ENCODE peak calls at places on chromosomes 6 and 20, in six cellular contexts. C is GM12878, F is HepG2, A is K562, T is H1, X is GM12891. L is an unnamed sample.

GRCh38 chr6:162123797-162124196 is 603.8 kb downstream of the PRKN start:
- DNase-seq in C (no peak), F (no peak), A (no peak), T (no peak), X (no peak), L (no peak)

GRCh38 chr6:7261030-7261841 is 51.8 kb downstream of the SSR1 start:
- DNase-seq in C (no peak), F (peak; percentile 96), A (peak; percentile 85), T (peak; percentile 82), X (peak; percentile 72), L (peak; percentile 74)

GRCh38 chr6:47016916-47017315 is 25.2 kb downstream of the ADGRF1 start:
- DNase-seq in C (no peak), F (no peak), A (no peak), T (no peak), X (no peak), L (no peak)

GRCh38 chr6:129920103-129920798 is 59.1 kb upstream of the TMEM244 start:
- DNase-seq in C (no peak), F (no peak), A (no peak), T (no peak), X (no peak), L (no peak)

GRCh38 chr6:141848029-141848890 is 284.5 kb upstream of the GJE1 start:
- DNase-seq in C (no peak), F (no peak), A (no peak), T (no peak), X (no peak), L (no peak)

GRCh38 chr20:43926287-43926686 is 11.6 kb downstream of the TOX2 start:
- DNase-seq in C (no peak), F (no peak), A (no peak), T (no peak), X (no peak), L (no peak)

GRCh38 chr6:7846971-7847818 is 63.4 kb downstream of the TXNDC5 start:
- DNase-seq in C (no peak), F (no peak), A (no peak), T (no peak), X (no peak), L (no peak)

GRCh38 chr20:40009542-40009941 is 679.5 kb downstream of the MAFB start:
- DNase-seq in C (no peak), F (no peak), A (no peak), T (no peak), X (no peak), L (no peak)

GRCh38 chr20:36092424-36093024 is 62.0 kb upstream of the EPB41L1 start:
- DNase-seq in C (no peak), F (no peak), A (peak; percentile 77), T (no peak), X (peak; percentile 39), L (no peak)

GRCh38 chr6:111427341-111428116 is 55.5 kb downstream of the REV3L start:
- DNase-seq in C (peak; percentile 54), F (peak; percentile 85), A (no peak), T (no peak), X (no peak), L (no peak)

GRCh38 chr6:124879110-124879991 is 82.9 kb upstream of the RNF217 start:
- DNase-seq in C (no peak), F (no peak), A (no peak), T (no peak), X (no peak), L (no peak)

GRCh38 chr6:108942556-108943492 is 94.6 kb downstream of the ARMC2 start:
- DNase-seq in C (no peak), F (no peak), A (no peak), T (no peak), X (no peak), L (no peak)

GRCh38 chr6:9540534-9541126 is 874.2 kb downstream of the TFAP2A start:
- DNase-seq in C (no peak), F (peak; percentile 20), A (peak; percentile 46), T (no peak), X (peak; percentile 7), L (no peak)

DNA sequence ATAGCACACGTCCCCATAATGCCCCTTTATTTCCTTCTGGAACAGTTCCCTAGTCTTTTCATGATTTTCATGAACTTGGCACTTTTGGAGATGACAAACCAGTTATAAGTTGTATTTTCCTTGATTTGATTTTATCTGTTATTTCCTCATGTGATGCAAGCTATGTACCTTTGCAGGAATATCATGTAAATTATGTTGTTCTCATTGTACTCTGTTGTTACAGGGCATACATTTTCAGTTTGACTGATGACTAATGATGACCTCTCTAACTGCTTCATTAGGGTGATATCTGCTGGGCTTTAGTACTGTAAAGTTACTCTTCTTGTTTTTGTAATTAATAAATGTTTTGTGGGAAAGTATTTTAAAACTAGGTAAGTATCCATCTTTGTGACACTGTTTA is 147.3 kb downstream of the ZFAND3 start:
- DNase-seq in C (no peak), F (no peak), A (no peak), T (no peak), X (no peak), L (no peak)
- TF ChIP-seq POLR2A in C (no peak), F (no peak), A (no peak), T (no peak), X (no peak), L (no peak)

DNA sequence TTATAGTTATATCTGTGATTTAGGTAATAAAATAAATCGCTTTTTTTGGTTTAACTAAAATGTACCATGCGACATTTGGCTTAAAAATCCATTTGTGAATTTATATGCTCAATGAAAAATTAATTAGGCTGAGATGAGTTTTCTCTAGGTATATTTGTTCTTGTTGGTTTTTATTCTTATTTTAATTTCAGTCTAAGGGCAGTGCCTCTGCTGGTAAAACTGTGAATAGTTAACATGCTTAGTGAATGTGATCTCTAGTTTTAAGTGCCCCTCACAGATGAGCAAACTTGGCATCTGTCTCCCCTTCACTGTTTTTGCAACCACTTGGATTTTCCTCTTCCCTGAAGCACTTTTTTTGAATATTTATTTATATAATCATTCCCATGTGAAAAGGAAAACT is 822.7 kb downstream of the GRIK2 start:
- DNase-seq in C (no peak), F (no peak), A (no peak), T (no peak), X (no peak), L (no peak)
- TF ChIP-seq TAF1 in C (no peak), F (no peak), A (no peak), T (no peak), X (no peak), L (no peak)

GRCh38 chr20:25233016-25233772 is 14.7 kb upstream of the PYGB start:
- DNase-seq in C (no peak), F (peak; percentile 88), A (peak; percentile 14), T (no peak), X (no peak), L (no peak)
- TF ChIP-seq POLR2AphosphoS5 in C (no peak), F (no peak), A (no peak), T (no peak), X (no peak), L (no peak)

GRCh38 chr20:17969276-17969883 is 562 bp downstream of the MGME1 start:
- DNase-seq in C (no peak), F (peak; percentile 67), A (peak; percentile 23), T (no peak), X (no peak), L (no peak)

GRCh38 chr20:17972121-17972520 is 3.3 kb downstream of the MGME1 start:
- DNase-seq in C (no peak), F (no peak), A (no peak), T (no peak), X (no peak), L (no peak)

GRCh38 chr20:17969884-17970409 is 1.1 kb downstream of the MGME1 start:
- DNase-seq in C (no peak), F (peak; percentile 71), A (peak; percentile 12), T (no peak), X (peak; percentile 22), L (peak; percentile 34)

GRCh38 chr20:17968366-17969275 is at the start of the genes MGME1 and SNX5:
- DNase-seq in C (peak; percentile 96), F (peak; percentile 100), A (peak; percentile 84), T (peak; percentile 98), X (peak; percentile 86), L (peak; percentile 89)

GRCh38 chr20:17971571-17972013 is 2.8 kb downstream of the MGME1 start:
- DNase-seq in C (no peak), F (peak; percentile 80), A (no peak), T (no peak), X (no peak), L (no peak)
- TF ChIP-seq POLR2A in C (no peak), F (no peak), A (no peak), T (no peak), X (no peak), L (no peak)

GRCh38 chr20:20552076-20552475 is 160.4 kb downstream of the RALGAPA2 start:
- DNase-seq in C (no peak), F (no peak), A (no peak), T (no peak), X (no peak), L (no peak)
- TF ChIP-seq TAF1 in C (no peak), F (no peak), A (no peak), T (no peak), X (no peak), L (no peak)

DNA sequence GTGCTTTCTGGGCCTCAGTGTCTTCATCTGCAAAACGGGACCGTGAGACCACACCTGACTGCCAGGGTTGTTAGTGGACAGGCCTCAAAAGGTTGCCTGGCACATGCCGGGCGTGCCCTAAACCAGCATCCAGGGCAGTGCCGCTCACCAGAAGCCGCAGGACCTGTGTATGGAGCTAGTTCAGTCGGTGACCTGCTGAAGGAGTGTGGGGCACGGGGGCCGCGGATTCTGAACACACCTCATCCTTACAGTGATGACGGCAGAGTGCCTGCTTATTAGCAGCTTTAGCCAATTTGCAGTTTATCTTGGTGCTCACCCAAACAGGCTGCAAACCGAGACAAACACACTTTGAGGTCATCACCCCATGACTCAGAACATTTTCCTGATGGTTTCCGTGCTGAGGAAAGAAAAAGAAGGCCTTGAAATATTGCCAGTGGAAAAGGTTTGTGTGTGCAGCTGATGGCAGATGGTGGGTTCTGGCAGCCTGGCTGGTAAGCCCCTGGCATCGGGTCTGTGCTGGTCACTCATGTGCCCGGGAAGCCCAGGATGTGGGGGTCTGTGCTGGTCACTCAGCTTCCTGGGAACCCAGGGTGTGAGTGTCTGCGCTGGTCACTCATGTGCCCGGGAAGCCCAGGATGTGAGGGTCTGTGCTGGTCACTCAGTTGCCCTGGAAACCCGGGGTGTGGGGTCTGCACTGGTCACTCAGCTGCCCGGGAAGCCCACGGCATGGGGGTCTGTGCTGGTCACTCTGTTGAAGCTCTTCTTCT is 153.8 kb downstream of the ERMARD start:
- DNase-seq in C (no peak), F (no peak), A (no peak), T (no peak), X (no peak), L (no peak)
- TF ChIP-seq POLR2AphosphoS5 in C (no peak), F (no peak), A (no peak), T (no peak), X (no peak), L (no peak)

DNA sequence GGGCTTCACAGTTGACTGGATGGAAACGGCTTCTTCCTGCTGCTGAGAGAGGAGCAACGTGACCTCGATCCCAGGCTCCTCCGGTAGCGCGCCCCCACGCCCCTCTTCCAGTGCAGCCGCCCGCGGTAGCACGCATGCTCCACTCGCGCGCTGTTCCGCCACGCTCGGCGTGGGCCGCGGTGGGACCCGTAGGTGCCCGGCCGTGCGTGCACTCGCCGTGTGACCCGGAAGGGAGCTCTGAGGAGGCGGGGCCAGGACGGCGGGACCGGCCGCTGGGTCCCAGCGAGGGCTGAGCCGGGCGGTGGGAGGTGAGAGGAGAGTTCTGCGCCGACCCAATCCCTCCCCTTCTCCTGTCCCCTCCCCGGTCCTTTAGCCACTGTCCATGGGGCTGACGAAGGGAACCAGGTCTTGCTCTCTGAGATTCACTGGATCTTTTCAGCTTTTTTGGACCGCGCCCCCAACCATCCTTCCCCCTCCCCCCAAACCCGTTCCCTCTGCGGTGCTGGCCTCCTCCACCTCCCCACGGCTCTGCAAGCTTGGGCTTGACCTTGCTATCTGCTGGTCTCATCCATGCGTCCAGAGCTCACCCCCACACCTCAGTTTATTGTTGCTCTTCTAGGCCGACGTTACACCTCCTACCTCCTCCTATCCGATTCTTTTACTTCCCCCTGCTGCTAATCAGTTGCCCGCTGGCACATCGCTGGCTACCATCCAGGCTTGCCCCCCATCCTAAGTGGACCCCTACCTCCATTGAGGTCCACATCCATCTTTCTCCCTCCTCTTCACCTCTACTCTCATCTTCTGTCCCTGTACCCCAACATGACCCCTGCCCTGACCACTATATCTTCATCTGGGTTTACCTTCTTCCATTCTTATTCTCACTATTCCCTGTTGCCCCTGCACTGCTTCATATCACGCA is at the start of gene CUL9:
- DNase-seq in C (peak; percentile 31), F (peak; percentile 60), A (peak; percentile 94), T (no peak), X (peak; percentile 91), L (peak; percentile 94)
- TF ChIP-seq POLR2A in C (peak; percentile 89), F (peak; percentile 86), A (peak; percentile 83), T (peak; percentile 92), X (peak; percentile 87), L (peak; percentile 86)

L was measured in GM12892.